ENCODE peak calls at places on chromosomes 7 and 10, in eight cellular contexts. One of them, this sample, is unnamed.
A peak's percentile ranks its signal among the peaks of the same experiment; 100 is the strongest.

GRCh38 chr7:2033586-2034135 is 199.1 kb downstream of the MAD1L1 start:
- DNase-seq in H9: no peak
- DNase-seq in KBM-7: no peak
- DNase-seq in globus pallidus: no peak
- DNase-seq in T-cell: no peak
- DNase-seq in activated CD8-positive, alpha-beta memory T cell treated with anti-CD3 and anti-CD28 coated beads for 24 hours: no peak
- DNase-seq in lower lobe of right lung: peak; percentile 10
- DNase-seq in NCI-H2081: no peak
- DNase-seq in this sample: no peak

GRCh38 chr7:83267141-83267631 is 104.5 kb upstream of the PCLO start:
- DNase-seq in H9: no peak
- DNase-seq in KBM-7: no peak
- DNase-seq in globus pallidus: no peak
- DNase-seq in T-cell: no peak
- DNase-seq in activated CD8-positive, alpha-beta memory T cell treated with anti-CD3 and anti-CD28 coated beads for 24 hours: no peak
- DNase-seq in lower lobe of right lung: no peak
- DNase-seq in NCI-H2081: peak; percentile 78
- DNase-seq in this sample: no peak

GRCh38 chr10:104581884-104582603 is 59.0 kb upstream of the SORCS3 start:
- DNase-seq in H9: no peak
- DNase-seq in KBM-7: no peak
- DNase-seq in globus pallidus: no peak
- DNase-seq in T-cell: no peak
- DNase-seq in activated CD8-positive, alpha-beta memory T cell treated with anti-CD3 and anti-CD28 coated beads for 24 hours: no peak
- DNase-seq in lower lobe of right lung: no peak
- DNase-seq in NCI-H2081: no peak
- DNase-seq in this sample: no peak

GRCh38 chr7:19964198-19964597 is 190.8 kb upstream of the TMEM196 start:
- DNase-seq in H9: no peak
- DNase-seq in KBM-7: no peak
- DNase-seq in globus pallidus: no peak
- DNase-seq in T-cell: no peak
- DNase-seq in activated CD8-positive, alpha-beta memory T cell treated with anti-CD3 and anti-CD28 coated beads for 24 hours: no peak
- DNase-seq in lower lobe of right lung: no peak
- DNase-seq in NCI-H2081: no peak
- DNase-seq in this sample: no peak

GRCh38 chr7:96329189-96329588 is 7.3 kb upstream of the SLC25A13 start:
- DNase-seq in H9: no peak
- DNase-seq in KBM-7: no peak
- DNase-seq in globus pallidus: no peak
- DNase-seq in T-cell: no peak
- DNase-seq in activated CD8-positive, alpha-beta memory T cell treated with anti-CD3 and anti-CD28 coated beads for 24 hours: no peak
- DNase-seq in lower lobe of right lung: no peak
- DNase-seq in NCI-H2081: peak; percentile 64
- DNase-seq in this sample: no peak

GRCh38 chr7:93016085-93016471 is 101.7 kb downstream of the SAMD9 start:
- DNase-seq in H9: no peak
- DNase-seq in KBM-7: peak; percentile 84
- DNase-seq in globus pallidus: no peak
- DNase-seq in T-cell: peak; percentile 6
- DNase-seq in activated CD8-positive, alpha-beta memory T cell treated with anti-CD3 and anti-CD28 coated beads for 24 hours: no peak
- DNase-seq in lower lobe of right lung: no peak
- DNase-seq in NCI-H2081: no peak
- DNase-seq in this sample: peak; percentile 55

GRCh38 chr7:16561943-16562342 is 35.3 kb downstream of the LRRC72 start:
- DNase-seq in H9: no peak
- DNase-seq in KBM-7: no peak
- DNase-seq in globus pallidus: no peak
- DNase-seq in T-cell: no peak
- DNase-seq in activated CD8-positive, alpha-beta memory T cell treated with anti-CD3 and anti-CD28 coated beads for 24 hours: no peak
- DNase-seq in lower lobe of right lung: no peak
- DNase-seq in NCI-H2081: no peak
- DNase-seq in this sample: no peak

GRCh38 chr7:102264367-102264891 is 22.2 kb upstream of the SH2B2 start:
- DNase-seq in H9: no peak
- DNase-seq in KBM-7: peak; percentile 40
- DNase-seq in globus pallidus: no peak
- DNase-seq in T-cell: no peak
- DNase-seq in activated CD8-positive, alpha-beta memory T cell treated with anti-CD3 and anti-CD28 coated beads for 24 hours: no peak
- DNase-seq in lower lobe of right lung: no peak
- DNase-seq in NCI-H2081: no peak
- DNase-seq in this sample: no peak

GRCh38 chr7:117217121-117217520 is 105.7 kb downstream of the WNT2 start:
- DNase-seq in H9: no peak
- DNase-seq in KBM-7: no peak
- DNase-seq in globus pallidus: no peak
- DNase-seq in T-cell: no peak
- DNase-seq in activated CD8-positive, alpha-beta memory T cell treated with anti-CD3 and anti-CD28 coated beads for 24 hours: no peak
- DNase-seq in lower lobe of right lung: no peak
- DNase-seq in NCI-H2081: no peak
- DNase-seq in this sample: no peak

GRCh38 chr7:98722402-98722801 is 105.3 kb downstream of the NPTX2 start:
- DNase-seq in H9: no peak
- DNase-seq in KBM-7: no peak
- DNase-seq in globus pallidus: no peak
- DNase-seq in T-cell: no peak
- DNase-seq in activated CD8-positive, alpha-beta memory T cell treated with anti-CD3 and anti-CD28 coated beads for 24 hours: no peak
- DNase-seq in lower lobe of right lung: no peak
- DNase-seq in NCI-H2081: no peak
- DNase-seq in this sample: no peak

GRCh38 chr7:137354361-137354760 is 10.8 kb upstream of the PTN start:
- DNase-seq in H9: no peak
- DNase-seq in KBM-7: no peak
- DNase-seq in globus pallidus: no peak
- DNase-seq in T-cell: no peak
- DNase-seq in activated CD8-positive, alpha-beta memory T cell treated with anti-CD3 and anti-CD28 coated beads for 24 hours: no peak
- DNase-seq in lower lobe of right lung: no peak
- DNase-seq in NCI-H2081: peak; percentile 78
- DNase-seq in this sample: peak; percentile 61

GRCh38 chr7:5429253-5429856 is 5.7 kb upstream of the TNRC18 start:
- DNase-seq in H9: peak; percentile 72
- DNase-seq in KBM-7: peak; percentile 88
- DNase-seq in globus pallidus: peak; percentile 29
- DNase-seq in T-cell: no peak
- DNase-seq in activated CD8-positive, alpha-beta memory T cell treated with anti-CD3 and anti-CD28 coated beads for 24 hours: no peak
- DNase-seq in lower lobe of right lung: peak; percentile 77
- DNase-seq in NCI-H2081: no peak
- DNase-seq in this sample: peak; percentile 59

GRCh38 chr7:431041-431440 is 88.6 kb downstream of the PDGFA start:
- DNase-seq in H9: no peak
- DNase-seq in KBM-7: no peak
- DNase-seq in globus pallidus: no peak
- DNase-seq in T-cell: no peak
- DNase-seq in activated CD8-positive, alpha-beta memory T cell treated with anti-CD3 and anti-CD28 coated beads for 24 hours: no peak
- DNase-seq in lower lobe of right lung: no peak
- DNase-seq in NCI-H2081: no peak
- DNase-seq in this sample: no peak

GRCh38 chr7:105990726-105991465 is 27.8 kb downstream of the CDHR3 start:
- DNase-seq in H9: peak; percentile 86
- DNase-seq in KBM-7: no peak
- DNase-seq in globus pallidus: no peak
- DNase-seq in T-cell: no peak
- DNase-seq in activated CD8-positive, alpha-beta memory T cell treated with anti-CD3 and anti-CD28 coated beads for 24 hours: no peak
- DNase-seq in lower lobe of right lung: no peak
- DNase-seq in NCI-H2081: peak; percentile 81
- DNase-seq in this sample: no peak

GRCh38 chr7:90931996-90932912 is 332.0 kb upstream of the FZD1 start:
- DNase-seq in H9: no peak
- DNase-seq in KBM-7: no peak
- DNase-seq in globus pallidus: no peak
- DNase-seq in T-cell: no peak
- DNase-seq in activated CD8-positive, alpha-beta memory T cell treated with anti-CD3 and anti-CD28 coated beads for 24 hours: no peak
- DNase-seq in lower lobe of right lung: no peak
- DNase-seq in NCI-H2081: peak; percentile 43
- DNase-seq in this sample: peak; percentile 95

GRCh38 chr7:960269-960871 is 5.9 kb upstream of the ADAP1 start:
- DNase-seq in H9: no peak
- DNase-seq in KBM-7: no peak
- DNase-seq in globus pallidus: no peak
- DNase-seq in T-cell: no peak
- DNase-seq in activated CD8-positive, alpha-beta memory T cell treated with anti-CD3 and anti-CD28 coated beads for 24 hours: no peak
- DNase-seq in lower lobe of right lung: peak; percentile 40
- DNase-seq in NCI-H2081: no peak
- DNase-seq in this sample: peak; percentile 25

GRCh38 chr10:70442332-70442988 is 979 bp upstream of the NODAL start:
- DNase-seq in H9: peak; percentile 92
- DNase-seq in KBM-7: no peak
- DNase-seq in globus pallidus: no peak
- DNase-seq in T-cell: no peak
- DNase-seq in activated CD8-positive, alpha-beta memory T cell treated with anti-CD3 and anti-CD28 coated beads for 24 hours: no peak
- DNase-seq in lower lobe of right lung: no peak
- DNase-seq in NCI-H2081: no peak
- DNase-seq in this sample: no peak

GRCh38 chr7:33195264-33195663 is 65.9 kb downstream of the BBS9 start:
- DNase-seq in H9: no peak
- DNase-seq in KBM-7: no peak
- DNase-seq in globus pallidus: no peak
- DNase-seq in T-cell: no peak
- DNase-seq in activated CD8-positive, alpha-beta memory T cell treated with anti-CD3 and anti-CD28 coated beads for 24 hours: no peak
- DNase-seq in lower lobe of right lung: no peak
- DNase-seq in NCI-H2081: no peak
- DNase-seq in this sample: peak; percentile 87

GRCh38 chr10:15201589-15202300 is 33.3 kb upstream of the NMT2 start:
- DNase-seq in H9: no peak
- DNase-seq in KBM-7: no peak
- DNase-seq in globus pallidus: no peak
- DNase-seq in T-cell: no peak
- DNase-seq in activated CD8-positive, alpha-beta memory T cell treated with anti-CD3 and anti-CD28 coated beads for 24 hours: no peak
- DNase-seq in lower lobe of right lung: no peak
- DNase-seq in NCI-H2081: no peak
- DNase-seq in this sample: peak; percentile 84

GRCh38 chr10:58662314-58662713 is 149.6 kb downstream of the BICC1 start:
- DNase-seq in H9: no peak
- DNase-seq in KBM-7: no peak
- DNase-seq in globus pallidus: no peak
- DNase-seq in T-cell: no peak
- DNase-seq in activated CD8-positive, alpha-beta memory T cell treated with anti-CD3 and anti-CD28 coated beads for 24 hours: no peak
- DNase-seq in lower lobe of right lung: no peak
- DNase-seq in NCI-H2081: no peak
- DNase-seq in this sample: peak; percentile 71

GRCh38 chr10:15419279-15419874 is 48.3 kb upstream of the FAM171A1 start:
- DNase-seq in H9: no peak
- DNase-seq in KBM-7: peak; percentile 59
- DNase-seq in globus pallidus: peak; percentile 42
- DNase-seq in T-cell: peak; percentile 16
- DNase-seq in activated CD8-positive, alpha-beta memory T cell treated with anti-CD3 and anti-CD28 coated beads for 24 hours: no peak
- DNase-seq in lower lobe of right lung: no peak
- DNase-seq in NCI-H2081: peak; percentile 7
- DNase-seq in this sample: peak; percentile 57

GRCh38 chr10:71205468-71205867 is 6.9 kb upstream of the UNC5B start:
- DNase-seq in H9: no peak
- DNase-seq in KBM-7: no peak
- DNase-seq in globus pallidus: no peak
- DNase-seq in T-cell: no peak
- DNase-seq in activated CD8-positive, alpha-beta memory T cell treated with anti-CD3 and anti-CD28 coated beads for 24 hours: no peak
- DNase-seq in lower lobe of right lung: no peak
- DNase-seq in NCI-H2081: no peak
- DNase-seq in this sample: no peak

GRCh38 chr7:22559829-22560489 is 60.0 kb upstream of the STEAP1B start:
- DNase-seq in H9: peak; percentile 82
- DNase-seq in KBM-7: peak; percentile 74
- DNase-seq in globus pallidus: peak; percentile 73
- DNase-seq in T-cell: peak; percentile 68
- DNase-seq in activated CD8-positive, alpha-beta memory T cell treated with anti-CD3 and anti-CD28 coated beads for 24 hours: peak; percentile 74
- DNase-seq in lower lobe of right lung: peak; percentile 66
- DNase-seq in NCI-H2081: peak; percentile 84
- DNase-seq in this sample: peak; percentile 92